ENCODE peak calls at places on chromosome 4, in eight cellular contexts. W is body of pancreas, Q is PC-3, S is fibroblast of lung, J is spleen, O is adrenal gland, K is upper lobe of right lung, D is Panc1. M is an unnamed sample.

GRCh38 chr4:111066447-111066846 is 443.6 kb upstream of the PITX2 start:
- DNase-seq in Q (no peak), S (peak; percentile 57), J (no peak), W (no peak), D (no peak), K (no peak), O (no peak), M (no peak)

GRCh38 chr4:99945718-99946345 is 586 bp downstream of the DNAJB14 start:
- DNase-seq in J (no peak), D (no peak), Q (peak; percentile 15), O (no peak), W (no peak), S (peak; percentile 41), K (no peak), M (peak; percentile 36)

GRCh38 chr4:94334962-94335361 is 7.7 kb downstream of the HPGDS start:
- DNase-seq in S (no peak), O (no peak), K (no peak), W (peak; percentile 19), D (no peak), Q (peak; percentile 79), J (no peak), M (no peak)

GRCh38 chr4:165402375-165402774 is 23.6 kb downstream of the CPE start:
- DNase-seq in D (no peak), S (no peak), K (no peak), J (no peak), Q (no peak), O (no peak), W (no peak), M (no peak)

GRCh38 chr4:160928482-160928881 is 1235.3 kb downstream of the FSTL5 start:
- DNase-seq in S (no peak), W (no peak), J (no peak), O (no peak), D (no peak), Q (no peak), K (no peak), M (no peak)

GRCh38 chr4:13980317-13980716 is 352.8 kb upstream of the BOD1L1 start:
- DNase-seq in J (no peak), S (peak; percentile 98), K (no peak), W (no peak), D (no peak), O (no peak), Q (peak; percentile 72), M (peak; percentile 5)

GRCh38 chr4:121156822-121157769 is 7.0 kb downstream of the TNIP3 start:
- DNase-seq in O (peak; percentile 20), W (peak; percentile 30), S (peak; percentile 36), D (no peak), K (peak; percentile 77), J (peak; percentile 81), Q (peak; percentile 11), M (no peak)

GRCh38 chr4:109166586-109166985 is 135.9 kb downstream of the COL25A1 start:
- DNase-seq in J (no peak), D (no peak), K (no peak), W (no peak), Q (no peak), O (no peak), S (no peak), M (no peak)

GRCh38 chr4:30863031-30863430 is 142.9 kb downstream of the PCDH7 start:
- DNase-seq in J (no peak), K (no peak), D (no peak), S (peak; percentile 85), W (no peak), Q (peak; percentile 22), O (no peak), M (peak; percentile 8)

GRCh38 chr4:70559924-70560323 is 32.1 kb upstream of the AMBN start:
- DNase-seq in K (no peak), W (no peak), D (no peak), Q (no peak), O (no peak), J (no peak), S (no peak), M (no peak)

GRCh38 chr4:78602334-78602733 is 50.8 kb downstream of the ANXA3 start:
- DNase-seq in W (no peak), J (no peak), Q (no peak), O (no peak), K (no peak), S (peak; percentile 34), D (no peak), M (no peak)

GRCh38 chr4:15920723-15921591 is 17.6 kb downstream of the FGFBP1 start:
- DNase-seq in K (peak; percentile 68), S (peak; percentile 99), W (peak; percentile 50), D (peak; percentile 79), O (peak; percentile 63), Q (peak; percentile 93), J (no peak), M (peak; percentile 72)
- H3K27ac ChIP-seq in K (no peak overlapping the region), S (peak overlapping the region; percentile 70), W (no peak overlapping the region), D (peak overlapping the region; percentile 39), O (no peak overlapping the region), Q (peak overlapping the region; percentile 99), J (no peak overlapping the region), M (peak overlapping the region; percentile 72)

GRCh38 chr4:150890246-150890645 is 124.8 kb downstream of the LRBA start:
- DNase-seq in D (no peak), K (no peak), W (no peak), S (no peak), Q (no peak), O (no peak), J (no peak), M (no peak)
- TF ChIP-seq CTCF in D (no peak), K (no peak), W (no peak), S (no peak), Q (no peak), O (no peak), J (no peak), M (no peak)

DNA sequence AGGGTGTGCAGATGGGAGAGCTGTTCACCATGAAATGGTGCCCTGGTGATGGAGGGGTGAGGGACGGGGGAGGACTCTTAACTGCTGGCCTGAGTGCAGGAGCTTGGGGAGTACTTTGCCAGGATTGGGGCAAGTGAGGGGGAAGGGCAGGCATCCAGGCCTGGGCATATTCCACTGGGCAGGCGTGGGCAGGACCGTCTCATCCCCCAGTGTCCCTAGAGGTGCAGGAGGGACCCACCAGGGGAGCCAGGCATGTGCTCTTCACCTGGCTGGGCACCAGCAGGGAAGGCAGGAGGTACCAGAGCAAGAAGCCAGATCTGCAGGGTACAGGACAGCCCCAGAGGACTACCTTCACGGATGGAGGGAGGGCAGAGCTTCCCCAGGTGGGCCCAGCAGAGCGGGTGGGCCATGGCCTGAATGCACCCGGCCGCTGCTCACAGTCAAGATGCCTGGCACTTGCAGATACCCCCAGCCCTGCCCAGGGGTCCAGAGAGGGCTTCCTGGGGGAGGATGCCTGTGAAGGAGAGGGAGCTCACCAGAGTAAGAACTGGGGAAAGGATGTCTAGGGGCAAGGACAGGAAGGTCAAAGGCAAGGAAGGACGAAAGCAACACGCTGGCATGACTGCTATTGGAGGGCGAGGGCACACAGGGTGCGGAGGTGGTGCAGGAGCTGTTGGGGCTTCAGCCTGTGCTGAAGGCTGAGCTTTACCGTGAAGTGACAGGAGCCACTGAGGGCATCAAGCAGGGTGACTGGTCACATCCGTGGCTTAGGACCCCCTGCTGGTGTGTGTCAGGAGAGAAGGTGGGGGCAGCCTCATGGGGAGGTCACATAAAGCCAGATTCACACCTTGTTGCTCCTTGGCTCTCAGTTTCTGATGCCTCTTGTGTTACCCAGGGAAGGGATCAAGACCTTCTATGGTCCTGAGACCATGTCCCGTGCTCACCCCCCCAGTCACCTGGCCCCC is 68.2 kb upstream of the NKX1-1 start:
- DNase-seq in O (peak; percentile 9), Q (no peak), K (peak; percentile 40), J (peak; percentile 65), W (no peak), D (no peak), S (no peak), M (no peak)
- H3K27ac ChIP-seq in O (no peak overlapping the region), Q (no peak overlapping the region), K (no peak overlapping the region), J (no peak overlapping the region), W (no peak overlapping the region), D (no peak overlapping the region), S (no peak overlapping the region), M (no peak overlapping the region)

GRCh38 chr4:18556402-18556801 is 534.8 kb upstream of the LCORL start:
- DNase-seq in S (no peak), Q (no peak), K (no peak), J (no peak), D (no peak), O (no peak), W (no peak), M (no peak)
- TF ChIP-seq CTCF in S (no peak), Q (no peak), K (no peak), J (no peak), D (no peak), O (no peak), W (no peak), M (no peak)

DNA sequence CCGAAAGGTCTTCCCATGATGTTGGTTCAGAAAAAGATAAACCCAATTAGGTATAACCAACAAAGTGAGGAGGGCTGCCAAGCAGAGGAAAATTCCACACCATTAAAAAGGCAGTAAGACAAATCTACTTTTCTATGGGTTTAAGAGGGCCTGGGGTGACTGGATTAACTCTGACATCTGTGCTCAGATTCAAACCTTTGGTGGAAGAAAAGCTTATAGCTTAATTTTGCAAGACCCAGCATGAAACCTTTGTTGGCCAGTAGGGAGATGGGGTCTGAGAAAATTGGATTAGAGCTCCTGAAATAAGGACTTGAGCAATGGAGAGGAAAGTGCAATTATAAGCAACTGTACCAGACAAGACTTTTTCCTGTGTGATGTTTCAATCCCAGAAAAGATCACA is 104.2 kb downstream of the KDR start:
- DNase-seq in K (no peak), S (no peak), W (no peak), J (no peak), Q (no peak), D (no peak), O (no peak), M (no peak)
- H3K27ac ChIP-seq in K (no peak overlapping the region), S (no peak overlapping the region), W (no peak overlapping the region), J (no peak overlapping the region), Q (no peak overlapping the region), D (no peak overlapping the region), O (no peak overlapping the region), M (no peak overlapping the region)

M was measured in RWPE1.